ENCODE peak calls at places on chromosome 1, in seven cellular contexts. X is HCT116, J is IMR-90, F is choroid plexus epithelial cell, V is epithelial cell of esophagus, Q is breast epithelium, P is AG04449. I is an unnamed sample.

GRCh38 chr1:89475269-89475668 is 49.4 kb upstream of the LRRC8B start:
- DNase-seq in X (no peak), J (no peak), F (no peak), V (no peak), Q (no peak), P (no peak), I (no peak)

GRCh38 chr1:31955917-31956736 is 18.0 kb upstream of the PTP4A2 start:
- DNase-seq in X (peak), J (peak), F (peak), V (peak), Q (peak), P (peak), I (peak)

GRCh38 chr1:88701275-88701674 is 17.2 kb downstream of the PKN2 start:
- DNase-seq in X (no peak), J (no peak), F (no peak), V (no peak), Q (no peak), P (no peak), I (no peak)

GRCh38 chr1:167837334-167837733 is 76.6 kb downstream of the ADCY10 start:
- DNase-seq in X (no peak), J (no peak), F (no peak), V (no peak), Q (no peak), P (no peak), I (no peak)

GRCh38 chr1:6350416-6351088 is 43.0 kb downstream of the ACOT7 start:
- DNase-seq in X (no peak), J (no peak), F (no peak), V (peak), Q (peak), P (no peak), I (no peak)

GRCh38 chr1:11314959-11315358 is 42.0 kb downstream of the UBIAD1 start:
- DNase-seq in X (no peak), J (no peak), F (no peak), V (no peak), Q (no peak), P (no peak), I (no peak)

GRCh38 chr1:18927654-18928272 is 25.4 kb upstream of the ALDH4A1 start:
- DNase-seq in X (no peak), J (peak), F (peak), V (peak), Q (no peak), P (no peak), I (no peak)

GRCh38 chr1:63813829-63814277 is 40.0 kb downstream of the ROR1 start:
- DNase-seq in X (no peak), J (peak), F (peak), V (no peak), Q (no peak), P (no peak), I (no peak)

GRCh38 chr1:214920337-214920736 is 162.2 kb upstream of the KCNK2 start:
- DNase-seq in X (no peak), J (no peak), F (no peak), V (no peak), Q (no peak), P (no peak), I (no peak)

GRCh38 chr1:3062616-3063378 is 6.2 kb upstream of the PRDM16 start:
- DNase-seq in X (no peak), J (no peak), F (no peak), V (no peak), Q (peak), P (no peak), I (no peak)

GRCh38 chr1:64240209-64240608 is 36.8 kb downstream of the UBE2U start:
- DNase-seq in X (no peak), J (peak), F (peak), V (no peak), Q (no peak), P (no peak), I (no peak)

GRCh38 chr1:5849550-5849949 is 142.7 kb downstream of the NPHP4 start:
- DNase-seq in X (no peak), J (no peak), F (no peak), V (no peak), Q (no peak), P (no peak), I (no peak)

GRCh38 chr1:26020941-26021646 is 481 bp upstream of the EXTL1 start:
- DNase-seq in X (no peak), J (peak), F (no peak), V (no peak), Q (no peak), P (no peak), I (no peak)

GRCh38 chr1:160777486-160778089 is 18.4 kb upstream of the LY9 start:
- DNase-seq in X (peak), J (no peak), F (peak), V (peak), Q (no peak), P (no peak), I (no peak)

GRCh38 chr1:182392045-182393028 is 747 bp upstream of the GLUL start:
- DNase-seq in X (no peak), J (peak), F (peak), V (no peak), Q (peak), P (no peak), I (no peak)

GRCh38 chr1:2155788-2156187 is 38.8 kb downstream of the FAAP20 start:
- DNase-seq in X (no peak), J (no peak), F (no peak), V (no peak), Q (no peak), P (no peak), I (no peak)

GRCh38 chr1:31671556-31672201 is 27.0 kb upstream of the PEF1 start:
- DNase-seq in X (no peak), J (peak), F (no peak), V (no peak), Q (no peak), P (no peak), I (no peak)

GRCh38 chr1:26827205-26827604 is 717 bp downstream of the ZDHHC18 start:
- DNase-seq in X (no peak), J (no peak), F (no peak), V (no peak), Q (no peak), P (no peak), I (no peak)

GRCh38 chr1:43763497-43763973 is 56.2 kb downstream of the ST3GAL3 start:
- DNase-seq in X (peak), J (peak), F (peak), V (peak), Q (peak), P (peak), I (no peak)

GRCh38 chr1:110548381-110548780 is 29.4 kb upstream of the KCNA10 start:
- DNase-seq in X (peak), J (peak), F (peak), V (peak), Q (no peak), P (no peak), I (no peak)

GRCh38 chr1:62334434-62334833 is 15.2 kb upstream of the KANK4 start:
- DNase-seq in X (no peak), J (no peak), F (no peak), V (no peak), Q (no peak), P (no peak), I (no peak)

GRCh38 chr1:9888886-9889285 is 21.2 kb downstream of the CTNNBIP1 start:
- DNase-seq in X (no peak), J (no peak), F (no peak), V (no peak), Q (no peak), P (no peak), I (no peak)

GRCh38 chr1:175410560-175410959 is 218.0 kb upstream of the KIAA0040 start:
- DNase-seq in X (no peak), J (no peak), F (no peak), V (no peak), Q (no peak), P (no peak), I (no peak)

DNA sequence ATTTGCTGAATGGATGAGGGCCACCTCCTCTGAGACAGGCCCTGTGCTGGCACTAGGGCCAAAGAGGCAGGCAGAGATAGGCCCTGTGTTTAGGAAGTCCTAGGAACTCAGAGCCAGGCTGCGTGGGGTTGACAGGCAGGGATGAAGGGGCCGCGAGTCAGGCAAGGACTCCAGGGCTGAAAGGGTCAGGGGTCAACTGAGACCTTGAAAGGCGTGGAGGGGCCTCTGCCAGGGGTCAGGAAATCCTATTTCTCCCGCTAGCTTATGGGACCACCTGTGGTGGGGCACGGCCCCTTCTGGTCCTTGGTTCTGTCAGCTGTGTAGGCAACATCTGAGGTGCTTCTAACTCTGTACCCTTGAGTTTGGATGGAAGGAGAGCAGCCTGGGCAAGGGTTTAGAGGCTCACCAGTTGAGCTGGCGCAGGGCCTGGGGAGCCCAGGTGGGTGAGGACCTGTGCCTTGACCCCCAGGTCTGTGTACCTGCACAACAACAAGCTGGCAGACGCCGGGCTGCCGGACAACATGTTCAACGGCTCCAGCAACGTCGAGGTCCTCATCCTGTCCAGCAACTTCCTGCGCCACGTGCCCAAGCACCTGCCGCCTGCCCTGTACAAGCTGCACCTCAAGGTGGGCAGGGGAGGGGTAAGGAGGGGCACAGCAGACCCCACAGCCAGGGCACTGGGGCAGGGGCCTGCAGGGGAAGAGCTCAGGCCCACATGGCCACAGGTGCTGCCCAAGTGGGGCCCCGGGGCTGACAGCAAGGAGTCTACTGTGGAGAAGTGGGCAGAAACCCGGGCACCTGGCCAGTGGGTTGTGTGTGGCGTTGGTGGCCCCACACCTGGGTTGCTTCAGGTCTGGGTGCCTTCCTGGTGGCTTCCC is 14.9 kb downstream of the PODN start:
- DNase-seq in X (no peak), J (no peak), F (no peak), V (no peak), Q (peak), P (no peak), I (no peak)
- TF ChIP-seq CTCF in X (no peak), J (no peak), F (no peak), V (no peak), Q (no peak), P (no peak), I (no peak)

GRCh38 chr1:155062151-155062686 is 1.3 kb upstream of the EFNA4 start:
- DNase-seq in X (no peak), J (no peak), F (no peak), V (no peak), Q (no peak), P (no peak), I (no peak)
- H3K4me3 ChIP-seq in X (no peak), J (no peak), F (peak), V (no peak), Q (no peak), P (no peak), I (no peak)

GRCh38 chr1:240965581-240966091 is 353.7 kb upstream of the GREM2 start:
- DNase-seq in X (no peak), J (no peak), F (no peak), V (no peak), Q (no peak), P (no peak), I (no peak)

GRCh38 chr1:240968864-240969263 is 356.9 kb upstream of the GREM2 start:
- DNase-seq in X (no peak), J (no peak), F (no peak), V (no peak), Q (no peak), P (no peak), I (no peak)

GRCh38 chr1:240970253-240970652 is 358.3 kb upstream of the GREM2 start:
- DNase-seq in X (no peak), J (no peak), F (no peak), V (no peak), Q (no peak), P (no peak), I (no peak)

GRCh38 chr1:240962086-240962485 is 350.1 kb upstream of the GREM2 start:
- DNase-seq in X (no peak), J (no peak), F (no peak), V (no peak), Q (no peak), P (no peak), I (no peak)

DNA sequence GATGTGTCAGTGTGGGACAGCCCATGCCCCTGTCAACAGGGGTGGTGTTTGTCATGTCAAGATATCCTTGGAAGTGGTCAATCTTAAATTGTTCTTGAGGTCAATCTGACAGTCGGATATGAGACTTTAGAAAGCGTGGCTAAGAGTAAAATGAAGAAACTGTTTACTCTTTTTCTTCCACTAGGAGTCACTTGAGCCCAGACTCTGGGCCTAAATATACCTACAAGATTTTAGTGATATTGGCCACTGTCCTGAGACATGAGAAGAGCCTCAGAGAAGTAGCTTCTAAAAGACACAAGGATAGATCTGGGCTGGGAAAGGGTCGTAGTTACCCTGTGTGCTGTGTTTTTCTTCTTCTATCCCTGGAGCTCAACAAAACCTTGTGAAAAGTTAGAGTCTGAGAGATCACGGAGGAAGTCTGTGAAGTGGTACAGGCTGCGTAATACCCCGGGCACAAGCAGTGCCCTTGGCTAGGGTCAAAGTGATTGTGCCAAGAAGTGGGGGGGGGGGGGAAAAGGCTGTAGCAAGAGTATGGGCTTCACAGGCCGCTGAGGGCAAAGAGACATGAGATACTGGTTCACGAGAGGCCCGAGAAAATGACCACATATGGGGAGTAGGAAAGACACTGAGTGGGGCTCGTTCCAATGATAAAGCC is 355.2 kb upstream of the GREM2 start:
- DNase-seq in X (no peak), J (peak), F (no peak), V (no peak), Q (no peak), P (no peak), I (no peak)
- TF ChIP-seq CTCF in X (no peak), J (peak), F (no peak), V (no peak), Q (no peak), P (no peak), I (peak)

DNA sequence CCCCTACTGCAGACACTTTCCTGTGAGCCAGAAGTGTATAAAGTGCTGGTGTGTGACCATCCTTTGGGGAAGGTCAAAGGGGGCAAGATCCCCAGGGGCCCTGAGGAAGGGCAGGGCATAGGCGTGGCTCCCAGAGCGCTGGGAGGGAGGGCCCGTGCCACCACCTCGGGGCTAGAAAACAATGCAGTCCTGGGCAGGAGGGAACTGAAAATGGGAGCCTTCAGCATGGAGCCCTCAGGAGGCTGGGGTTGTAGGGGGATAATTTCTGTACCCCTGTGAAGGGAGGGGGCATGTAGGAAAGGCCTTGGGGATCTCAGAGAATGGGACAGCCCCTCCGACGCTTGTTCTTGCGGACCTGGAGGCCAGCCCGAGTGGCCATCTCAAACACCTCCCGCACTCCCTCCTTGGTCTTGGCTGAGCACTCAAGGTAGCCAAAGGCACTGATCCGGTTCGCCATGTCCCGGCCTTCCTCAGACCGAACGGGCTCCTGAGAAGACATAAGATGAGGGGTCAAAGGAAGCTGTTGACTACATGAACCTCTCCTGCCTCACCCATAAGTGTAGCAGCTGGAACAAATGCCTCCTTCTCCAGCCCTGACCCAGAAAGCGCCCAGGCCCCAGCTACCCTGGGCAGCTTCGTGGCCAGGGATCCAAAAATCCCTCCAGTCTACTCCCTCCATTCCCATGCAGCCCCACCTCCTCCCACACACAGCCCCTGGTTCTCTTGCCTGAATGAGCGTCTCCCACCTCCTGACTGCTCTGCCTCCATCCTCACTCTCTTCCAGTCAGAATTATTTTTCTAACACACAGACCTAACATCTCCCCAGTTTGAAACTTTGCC is 5.5 kb downstream of the RHOC start:
- DNase-seq in X (no peak), J (no peak), F (no peak), V (no peak), Q (no peak), P (no peak), I (no peak)
- H3K4me3 ChIP-seq in X (peak), J (no peak), F (no peak), V (no peak), Q (no peak), P (peak), I (no peak)

DNA sequence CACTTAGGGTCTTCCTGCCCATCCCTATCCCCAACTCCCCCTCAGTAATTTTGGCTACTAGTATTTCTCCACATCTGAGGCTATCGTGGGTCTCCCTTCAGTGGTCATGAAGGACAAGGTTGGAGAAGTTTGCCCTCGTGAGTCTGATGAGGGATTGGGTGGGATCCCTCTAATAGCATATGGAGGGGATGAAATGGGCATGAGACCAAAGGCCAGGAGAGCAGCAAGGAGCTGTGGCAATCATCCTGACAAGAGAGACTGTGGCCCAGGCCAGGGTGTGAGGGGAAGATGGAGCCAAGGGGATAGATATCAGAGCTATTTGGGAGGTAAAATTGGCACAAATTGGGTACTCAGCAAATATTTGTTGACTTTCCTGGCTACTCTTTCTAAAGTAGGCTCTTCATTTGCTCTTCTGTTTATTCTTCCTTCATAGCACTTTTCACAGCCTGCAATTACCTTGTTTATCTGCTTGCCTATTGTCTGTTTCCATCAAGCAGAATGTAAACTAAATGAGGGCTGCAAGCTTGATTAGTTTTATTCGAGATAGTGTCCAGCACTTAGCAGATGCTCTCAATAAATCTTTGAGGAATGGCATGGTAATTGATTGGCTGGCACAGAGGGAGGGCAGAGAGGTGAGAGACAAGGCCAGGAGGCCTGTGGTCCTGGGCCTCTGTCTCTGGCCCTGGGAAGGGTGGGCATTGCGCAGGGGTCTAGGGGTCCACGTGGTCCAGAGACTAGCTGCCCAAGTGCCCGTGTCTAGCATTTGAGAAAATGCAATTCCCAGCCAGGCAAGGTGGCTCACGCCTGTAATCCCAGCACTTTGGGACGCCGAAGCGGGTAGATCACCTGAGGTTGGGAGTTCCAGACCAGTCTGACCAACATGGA is 1.5 kb upstream of the PLK3 start:
- DNase-seq in X (no peak), J (no peak), F (no peak), V (no peak), Q (peak), P (no peak), I (no peak)
- TF ChIP-seq CTCF in X (no peak), J (no peak), F (no peak), V (no peak), Q (no peak), P (no peak), I (no peak)

I was measured in GM12864.